ENCODE peak calls at places on chromosomes 13 and 19, in six cellular contexts. J is right lobe of liver, Y is body of pancreas, L is brain microvascular endothelial cell, D is HL-60, K is IMR-90. W is an unnamed sample.

GRCh38 chr19:44808463-44809371 is at the start of gene BCAM:
- DNase-seq in J (peak; percentile 86), Y (peak; percentile 75), L (no peak), D (no peak), K (peak; percentile 54), W (no peak)

GRCh38 chr19:31286491-31286890 is 62.7 kb downstream of the TSHZ3 start:
- DNase-seq in J (no peak), Y (no peak), L (no peak), D (no peak), K (no peak), W (no peak)

GRCh38 chr13:97432917-97433726 is 847 bp upstream of the RAP2A start:
- DNase-seq in J (peak; percentile 98), Y (peak; percentile 99), L (peak; percentile 100), D (peak; percentile 99), K (peak; percentile 100), W (peak; percentile 99)

GRCh38 chr13:41017744-41018582 is 1.2 kb downstream of the ELF1 start:
- DNase-seq in J (no peak), Y (no peak), L (no peak), D (no peak), K (peak; percentile 19), W (no peak)

GRCh38 chr13:99658266-99658991 is 157.2 kb downstream of the TM9SF2 start:
- DNase-seq in J (peak; percentile 53), Y (no peak), L (peak; percentile 71), D (peak; percentile 25), K (peak; percentile 25), W (peak; percentile 48)

GRCh38 chr13:25406377-25406776 is 34.6 kb downstream of the ATP8A2 start:
- DNase-seq in J (no peak), Y (no peak), L (peak; percentile 3), D (peak; percentile 3), K (no peak), W (no peak)

GRCh38 chr19:46714523-46715106 is 2.3 kb downstream of the PRKD2 start:
- DNase-seq in J (peak; percentile 70), Y (no peak), L (no peak), D (no peak), K (no peak), W (peak; percentile 66)

GRCh38 chr13:74550039-74550438 is 415.8 kb upstream of the KLF12 start:
- DNase-seq in J (no peak), Y (no peak), L (no peak), D (peak; percentile 28), K (no peak), W (no peak)

GRCh38 chr13:51246411-51247298 is 24.5 kb downstream of the FAM124A start:
- DNase-seq in J (no peak), Y (no peak), L (no peak), D (no peak), K (no peak), W (no peak)

GRCh38 chr13:44449999-44450821 is 76.6 kb downstream of the SERP2 start:
- DNase-seq in J (no peak), Y (no peak), L (no peak), D (no peak), K (no peak), W (no peak)

GRCh38 chr19:48635263-48635965 is 1.8 kb downstream of the DBP start:
- DNase-seq in J (peak; percentile 87), Y (peak; percentile 73), L (no peak), D (peak; percentile 58), K (no peak), W (peak; percentile 73)

GRCh38 chr19:38142176-38143035 is 81.6 kb downstream of the DPF1 start:
- DNase-seq in J (no peak), Y (peak; percentile 26), L (peak; percentile 60), D (peak; percentile 40), K (peak; percentile 28), W (no peak)

GRCh38 chr13:50323440-50324070 is 308.3 kb downstream of the KCNRG start:
- DNase-seq in J (no peak), Y (no peak), L (peak; percentile 79), D (no peak), K (peak; percentile 96), W (no peak)

GRCh38 chr13:91904597-91904996 is 506.2 kb downstream of the GPC5 start:
- DNase-seq in J (no peak), Y (no peak), L (no peak), D (no peak), K (no peak), W (no peak)

GRCh38 chr13:46571189-46571901 is 18.4 kb downstream of the LRCH1 start:
- DNase-seq in J (no peak), Y (no peak), L (peak; percentile 69), D (no peak), K (peak; percentile 76), W (no peak)

GRCh38 chr13:39330504-39330903 is 272.5 kb downstream of the LHFPL6 start:
- DNase-seq in J (no peak), Y (no peak), L (no peak), D (no peak), K (no peak), W (no peak)

GRCh38 chr19:7618771-7619510 is 10.4 kb downstream of the XAB2 start:
- DNase-seq in J (peak; percentile 94), Y (peak; percentile 95), L (no peak), D (no peak), K (no peak), W (no peak)

GRCh38 chr19:29844891-29845575 is 33.2 kb downstream of the CCNE1 start:
- DNase-seq in J (peak; percentile 95), Y (peak; percentile 96), L (peak; percentile 86), D (peak; percentile 91), K (peak; percentile 88), W (peak; percentile 98)

GRCh38 chr19:38434549-38435051 is 1.1 kb downstream of the RYR1 start:
- DNase-seq in J (no peak), Y (no peak), L (no peak), D (no peak), K (no peak), W (no peak)

GRCh38 chr19:844300-844971 is 3.6 kb downstream of the PRTN3 start:
- DNase-seq in J (no peak), Y (no peak), L (no peak), D (peak; percentile 63), K (no peak), W (no peak)

GRCh38 chr13:91078093-91078679 is 269.3 kb upstream of the MIR17HG start:
- DNase-seq in J (no peak), Y (no peak), L (no peak), D (no peak), K (no peak), W (no peak)

GRCh38 chr13:111904701-111905608 is 162.0 kb upstream of the SOX1 start:
- DNase-seq in J (peak; percentile 27), Y (peak; percentile 1), L (no peak), D (no peak), K (no peak), W (no peak)

GRCh38 chr13:73268306-73268705 is 209.5 kb downstream of the KLF5 start:
- DNase-seq in J (no peak), Y (no peak), L (peak; percentile 7), D (no peak), K (peak; percentile 65), W (no peak)

GRCh38 chr19:44752816-44753618 is 4.5 kb downstream of the BCL3 start:
- DNase-seq in J (peak; percentile 96), Y (peak; percentile 90), L (peak; percentile 95), D (peak; percentile 99), K (peak; percentile 99), W (peak; percentile 88)

GRCh38 chr13:111533900-111534645 is 213.6 kb downstream of the TEX29 start:
- DNase-seq in J (peak; percentile 49), Y (no peak), L (no peak), D (no peak), K (no peak), W (no peak)

GRCh38 chr13:23673354-23673753 is 103.1 kb downstream of the TNFRSF19 start:
- DNase-seq in J (no peak), Y (no peak), L (peak; percentile 93), D (no peak), K (peak; percentile 99), W (no peak)

GRCh38 chr19:32570081-32570785 is 10.8 kb upstream of the PDCD5 start:
- DNase-seq in J (peak; percentile 55), Y (peak; percentile 49), L (peak; percentile 61), D (peak; percentile 62), K (peak; percentile 57), W (peak; percentile 61)

GRCh38 chr13:73894995-73895571 is 239.1 kb downstream of the KLF12 start:
- DNase-seq in J (no peak), Y (no peak), L (no peak), D (no peak), K (no peak), W (no peak)

GRCh38 chr13:112073245-112074138 is 6.5 kb downstream of the SOX1 start:
- DNase-seq in J (no peak), Y (no peak), L (no peak), D (no peak), K (no peak), W (no peak)

DNA sequence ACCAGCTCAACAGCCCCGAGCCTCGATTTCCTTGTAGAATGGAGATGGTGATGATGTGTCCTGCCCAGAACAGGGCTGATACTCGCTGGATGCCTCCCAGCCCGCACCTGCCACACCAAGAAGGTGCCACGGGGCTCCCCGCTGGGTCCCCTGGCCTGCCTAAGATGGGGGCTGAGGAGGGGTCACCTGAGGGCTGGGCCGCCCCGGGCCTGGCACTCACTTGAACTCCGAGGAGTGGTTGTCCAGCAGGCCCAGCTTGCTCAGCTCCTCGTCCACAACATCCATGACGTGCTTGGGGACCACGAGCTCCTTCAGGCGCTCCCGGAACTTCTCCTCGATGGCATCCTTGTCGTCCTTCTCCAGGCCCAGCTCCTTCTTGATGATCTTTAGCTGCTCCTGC is 14.4 kb downstream of the LONP1 start:
- DNase-seq in J (no peak), Y (no peak), L (no peak), D (no peak), K (no peak), W (no peak)
- H3K27ac ChIP-seq in J (no peak overlapping the region), Y (no peak overlapping the region), L (no peak overlapping the region), D (no peak overlapping the region), K (no peak overlapping the region), W (no peak overlapping the region)

DNA sequence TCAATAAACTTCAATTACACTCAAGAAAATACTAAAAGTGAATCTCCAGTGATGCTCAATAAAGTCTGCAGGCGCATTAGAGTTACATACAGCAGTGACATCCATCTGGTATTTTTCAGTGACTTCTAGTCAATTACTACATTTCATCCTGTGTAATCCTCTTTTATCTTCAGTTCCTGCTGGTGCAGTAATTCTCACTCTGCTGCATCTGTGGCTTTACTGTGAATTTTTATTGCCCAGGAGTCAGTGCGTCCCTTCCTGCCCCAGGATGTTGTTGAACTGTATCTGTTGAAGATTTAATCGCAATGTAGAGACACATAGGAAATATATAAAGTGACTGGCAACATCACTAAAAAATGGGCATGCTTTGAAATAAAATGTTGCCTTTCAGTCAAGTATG is 196.3 kb upstream of the TMTC4 start:
- DNase-seq in J (no peak), Y (no peak), L (no peak), D (no peak), K (no peak), W (no peak)
- H3K27ac ChIP-seq in J (no peak overlapping the region), Y (no peak overlapping the region), L (no peak overlapping the region), D (no peak overlapping the region), K (no peak overlapping the region), W (no peak overlapping the region)

DNA sequence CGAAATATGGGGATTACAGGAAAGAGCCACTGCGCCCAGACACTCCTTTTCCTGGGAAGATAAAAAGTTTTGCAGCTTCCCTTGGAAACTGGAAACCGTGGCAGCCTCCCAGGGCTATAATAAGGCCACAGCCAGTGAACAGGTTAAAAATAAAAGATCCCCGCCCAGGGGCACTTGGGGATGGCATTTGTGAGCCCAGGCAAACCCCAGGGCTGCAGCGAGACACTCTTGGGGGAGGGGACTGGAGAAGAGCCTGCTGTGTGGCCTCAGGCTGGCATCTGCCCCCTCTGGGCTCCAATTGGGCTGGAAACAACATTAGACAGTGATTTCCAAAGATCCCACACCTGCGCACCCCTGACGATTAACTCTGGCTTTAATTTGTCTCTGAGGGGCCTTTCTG is 11.2 kb downstream of the FEM1A start:
- DNase-seq in J (no peak), Y (no peak), L (no peak), D (no peak), K (no peak), W (no peak)
- H3K27ac ChIP-seq in J (no peak overlapping the region), Y (no peak overlapping the region), L (no peak overlapping the region), D (no peak overlapping the region), K (no peak overlapping the region), W (no peak overlapping the region)

GRCh38 chr19:3363841-3364500 is 2.4 kb upstream of the NFIC start:
- DNase-seq in J (no peak), Y (no peak), L (no peak), D (no peak), K (no peak), W (no peak)
- H3K27ac ChIP-seq in J (peak overlapping the region; percentile 55), Y (peak overlapping the region; percentile 99), L (no peak overlapping the region), D (no peak overlapping the region), K (no peak overlapping the region), W (no peak overlapping the region)